ENCODE peak calls at places on chromosomes 4 and X, in seven cellular contexts. S, Z, H, W, T, B and L are unnamed samples.

GRCh38 chr4:147842573-147842972 is 110.7 kb downstream of the ARHGAP10 start:
- DNase-seq in H (no peak), T (peak; percentile 32), B (no peak), Z (no peak), S (peak; percentile 43), W (peak; percentile 87), L (peak; percentile 84)

GRCh38 chrX:56786889-56787733 is 58.1 kb downstream of the NBDY start:
- DNase-seq in T (no peak), Z (no peak), S (no peak), W (no peak), H (no peak), B (no peak), L (no peak)

GRCh38 chrX:4277122-4277521 is 563.7 kb upstream of the PRKX start:
- DNase-seq in S (peak; percentile 0), W (no peak), B (no peak), Z (no peak), T (no peak), H (peak; percentile 9), L (no peak)

GRCh38 chr4:81600511-81601269 is 129.0 kb upstream of the RASGEF1B start:
- DNase-seq in W (no peak), B (no peak), H (no peak), S (no peak), T (no peak), Z (no peak), L (peak; percentile 4)

GRCh38 chrX:77484045-77484444 is 36.9 kb downstream of the FGF16 start:
- DNase-seq in B (no peak), S (no peak), W (no peak), T (no peak), Z (no peak), H (no peak), L (no peak)

GRCh38 chr4:169092889-169093522 is 83.0 kb upstream of the CBR4 start:
- DNase-seq in H (no peak), W (no peak), T (no peak), B (no peak), Z (no peak), S (no peak), L (no peak)

GRCh38 chr4:113509851-113510250 is 251.7 kb downstream of the CAMK2D start:
- DNase-seq in B (no peak), W (no peak), T (no peak), Z (no peak), H (no peak), S (no peak), L (no peak)

GRCh38 chr4:74794341-74794801 is at the start of gene BTC:
- DNase-seq in W (peak; percentile 5), Z (peak; percentile 61), H (peak; percentile 73), S (peak; percentile 59), B (peak; percentile 63), T (peak; percentile 27), L (peak; percentile 7)

GRCh38 chrX:131816551-131817136 is 206.5 kb upstream of the STK26 start:
- DNase-seq in H (peak; percentile 59), S (no peak), B (no peak), T (no peak), Z (no peak), W (peak; percentile 85), L (peak; percentile 91)

GRCh38 chr4:177005801-177006230 is 213.1 kb upstream of the VEGFC start:
- DNase-seq in T (peak; percentile 58), W (peak; percentile 84), Z (no peak), S (peak; percentile 87), B (peak; percentile 95), H (no peak), L (peak; percentile 85)

GRCh38 chr4:139819082-139819481 is 153.5 kb downstream of the MGST2 start:
- DNase-seq in S (no peak), H (no peak), B (no peak), Z (no peak), T (no peak), W (no peak), L (no peak)

GRCh38 chr4:48909697-48910096 is 3.1 kb upstream of the OCIAD2 start:
- DNase-seq in B (peak; percentile 99), H (no peak), W (peak; percentile 98), T (peak; percentile 95), Z (no peak), S (peak; percentile 100), L (peak; percentile 96)

GRCh38 chrX:72306851-72307645 is 1.3 kb upstream of the CITED1 start:
- DNase-seq in B (peak; percentile 32), Z (no peak), S (peak; percentile 68), T (peak; percentile 64), W (peak; percentile 73), H (peak; percentile 86), L (peak; percentile 64)

GRCh38 chrX:41275661-41276609 is 58.0 kb upstream of the DDX3X start:
- DNase-seq in B (peak; percentile 10), H (peak; percentile 90), S (peak; percentile 37), T (peak; percentile 73), Z (peak; percentile 64), W (peak; percentile 46), L (peak; percentile 65)

GRCh38 chrX:131853440-131853839 is 169.7 kb upstream of the STK26 start:
- DNase-seq in B (no peak), Z (no peak), T (no peak), S (no peak), W (no peak), H (no peak), L (no peak)

GRCh38 chr4:74056114-74056857 is 17.8 kb upstream of the CXCL3 start:
- DNase-seq in Z (no peak), B (peak; percentile 81), T (peak; percentile 74), S (peak; percentile 66), H (no peak), W (peak; percentile 35), L (peak; percentile 68)

GRCh38 chrX:19705196-19705769 is 182.1 kb downstream of the SH3KBP1 start:
- DNase-seq in H (no peak), B (no peak), Z (no peak), T (peak; percentile 37), W (peak; percentile 46), S (no peak), L (peak; percentile 39)

GRCh38 chr4:168689791-168690190 is 192.9 kb downstream of the PALLD start:
- DNase-seq in T (no peak), H (no peak), B (no peak), Z (no peak), W (no peak), S (no peak), L (no peak)

GRCh38 chr4:185535818-185536729 is 767 bp upstream of the PDLIM3 start:
- DNase-seq in T (no peak), H (no peak), B (no peak), Z (no peak), W (no peak), S (no peak), L (no peak)

GRCh38 chrX:17580529-17581155 is 156.7 kb upstream of the SCML1 start:
- DNase-seq in S (no peak), B (no peak), Z (no peak), T (peak; percentile 80), H (no peak), W (peak; percentile 52), L (peak; percentile 80)

GRCh38 chr4:2788532-2789103 is 4.3 kb upstream of the SH3BP2 start:
- DNase-seq in H (no peak), T (no peak), W (no peak), B (no peak), S (no peak), Z (no peak), L (peak; percentile 39)

GRCh38 chr4:1568855-1569460 is 115.2 kb downstream of the FAM53A start:
- DNase-seq in T (no peak), Z (no peak), W (no peak), S (no peak), B (no peak), H (no peak), L (no peak)

GRCh38 chrX:118730500-118731247 is 3.3 kb downstream of the IL13RA1 start:
- DNase-seq in W (peak; percentile 65), Z (no peak), T (peak; percentile 84), B (peak; percentile 83), S (peak; percentile 63), H (no peak), L (peak; percentile 81)

GRCh38 chrX:119646515-119646914 is 40.3 kb upstream of the NKRF start:
- DNase-seq in W (no peak), S (no peak), T (no peak), Z (no peak), B (no peak), H (no peak), L (no peak)

GRCh38 chr4:95129708-95130343 is 372.1 kb downstream of the BMPR1B start:
- DNase-seq in S (peak; percentile 99), B (peak; percentile 100), W (peak; percentile 99), Z (no peak), T (peak; percentile 99), H (no peak), L (peak; percentile 100)

GRCh38 chrX:39903343-39903742 is 194.4 kb downstream of the BCOR start:
- DNase-seq in T (peak; percentile 37), B (peak; percentile 31), H (no peak), W (peak; percentile 45), S (peak; percentile 22), Z (no peak), L (peak; percentile 79)

DNA sequence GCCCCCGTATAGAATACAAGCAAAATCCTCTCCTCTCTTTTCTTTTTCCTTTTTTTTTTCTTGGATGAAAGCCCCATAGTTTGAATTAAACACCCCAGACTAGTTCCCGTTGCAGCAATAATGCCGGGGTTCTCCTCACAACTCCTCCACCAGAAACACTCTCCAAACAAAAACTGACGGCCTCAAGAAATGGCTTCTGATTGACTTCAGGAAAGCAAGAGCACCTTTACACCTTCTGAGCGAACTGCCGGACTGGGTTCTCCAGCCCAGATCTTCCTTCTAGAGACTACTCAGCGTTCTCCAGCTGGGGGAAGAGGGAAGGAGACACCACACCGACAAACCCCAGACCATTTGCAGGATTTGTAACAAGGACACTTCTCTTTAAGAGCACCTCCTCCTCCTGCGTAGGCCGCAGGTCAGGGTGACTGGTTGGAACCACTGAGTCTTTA is 4.0 kb downstream of the HAND2 start:
- DNase-seq in W (no peak), S (no peak), B (no peak), T (no peak), Z (no peak), H (no peak), L (peak; percentile 69)
- H3K4me3 ChIP-seq in W (no peak overlapping the region), S (no peak overlapping the region), B (no peak overlapping the region), T (no peak overlapping the region), Z (peak overlapping the region; percentile 83), H (no peak overlapping the region), L (peak overlapping the region; percentile 94)

GRCh38 chr4:121050251-121050650 is 22.1 kb downstream of the NDNF start:
- DNase-seq in W (peak; percentile 32), S (no peak), T (peak; percentile 47), Z (no peak), H (no peak), B (no peak), L (peak; percentile 27)
- TF ChIP-seq CTCF in W (peak; percentile 50), S (peak; percentile 37), T (peak; percentile 31), Z (no peak), H (peak; percentile 31), B (no peak), L (peak; percentile 44)

DNA sequence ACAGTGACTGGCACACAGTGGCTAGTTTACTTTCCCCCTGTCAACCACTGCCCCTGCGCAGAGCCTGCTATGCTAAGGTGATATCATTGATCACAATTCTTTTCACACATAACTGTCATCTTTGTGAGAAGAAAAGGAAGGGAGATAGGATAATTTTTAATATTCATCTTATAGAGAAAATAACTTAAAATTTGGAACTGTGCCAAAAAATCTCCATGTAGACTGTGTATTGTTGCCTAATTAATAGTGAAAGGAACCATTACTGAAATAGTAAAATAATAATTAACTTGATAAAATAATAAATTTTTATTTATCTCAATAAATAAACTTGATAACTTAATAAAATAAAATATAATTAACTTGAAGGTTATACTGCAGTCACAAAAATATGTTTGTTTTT is 1069.4 kb downstream of the C4orf33 start:
- DNase-seq in H (no peak), S (no peak), W (no peak), B (no peak), Z (no peak), T (no peak), L (no peak)
- H3K4me3 ChIP-seq in H (no peak overlapping the region), S (no peak overlapping the region), W (no peak overlapping the region), B (no peak overlapping the region), Z (no peak overlapping the region), T (no peak overlapping the region), L (no peak overlapping the region)

GRCh38 chr4:180449395-180449956 is 1793.7 kb upstream of the TENM3 start:
- DNase-seq in W (peak; percentile 24), B (peak; percentile 0), S (peak; percentile 67), H (peak; percentile 78), T (peak; percentile 44), Z (no peak), L (no peak)
- TF ChIP-seq CTCF in W (peak; percentile 54), B (no peak), S (peak; percentile 78), H (peak; percentile 91), T (no peak), Z (no peak), L (no peak)